ENCODE peak calls at places on chromosomes 3 and 15, in eight cellular contexts. V is H7; S is CD4-positive, CD25-positive, alpha-beta regulatory T cell; Q is pancreas; F is PC-3; C is brain microvascular endothelial cell; N is CD8-positive, alpha-beta memory T cell; U is right atrium auricular region. W is an unnamed sample.

GRCh38 chr15:38667875-38668274 is 103.3 kb upstream of the RASGRP1 start:
- DNase-seq in V (no peak), S (no peak), Q (no peak), F (no peak), C (no peak), N (no peak), U (no peak), W (no peak)

GRCh38 chr3:114877378-114878118 is 269.5 kb downstream of the ZBTB20 start:
- DNase-seq in V (no peak), S (no peak), Q (no peak), F (no peak), C (no peak), N (no peak), U (no peak), W (no peak)

GRCh38 chr3:127072221-127072771 is 89.4 kb downstream of the PLXNA1 start:
- DNase-seq in V (no peak), S (no peak), Q (no peak), F (no peak), C (no peak), N (peak), U (no peak), W (no peak)

GRCh38 chr3:157518881-157519280 is 15.7 kb upstream of the VEPH1 start:
- DNase-seq in V (no peak), S (no peak), Q (no peak), F (no peak), C (no peak), N (no peak), U (no peak), W (no peak)

GRCh38 chr3:21894459-21895083 is 143.6 kb upstream of the ZNF385D start:
- DNase-seq in V (no peak), S (no peak), Q (no peak), F (peak), C (peak), N (no peak), U (no peak), W (no peak)

GRCh38 chr3:160150525-160150924 is 74.7 kb upstream of the C3orf80 start:
- DNase-seq in V (no peak), S (no peak), Q (no peak), F (peak), C (peak), N (no peak), U (no peak), W (no peak)

GRCh38 chr3:142315083-142315482 is 89.7 kb upstream of the GK5 start:
- DNase-seq in V (no peak), S (no peak), Q (no peak), F (peak), C (peak), N (no peak), U (no peak), W (no peak)

GRCh38 chr3:49903451-49904424 is at the start of gene MST1R:
- DNase-seq in V (peak), S (peak), Q (peak), F (peak), C (no peak), N (peak), U (peak), W (peak)

GRCh38 chr3:11556234-11556633 is 87.5 kb downstream of the VGLL4 start:
- DNase-seq in V (peak), S (no peak), Q (no peak), F (no peak), C (no peak), N (peak), U (no peak), W (no peak)

GRCh38 chr3:52986938-52987337 is 58.9 kb downstream of the SFMBT1 start:
- DNase-seq in V (no peak), S (no peak), Q (no peak), F (no peak), C (peak), N (no peak), U (no peak), W (no peak)

GRCh38 chr3:124800511-124801374 is 70.5 kb downstream of the UMPS start:
- DNase-seq in V (no peak), S (no peak), Q (no peak), F (no peak), C (peak), N (no peak), U (no peak), W (no peak)

GRCh38 chr15:63160638-63161037 is 3.4 kb upstream of the RPS27L start:
- DNase-seq in V (no peak), S (no peak), Q (no peak), F (no peak), C (no peak), N (no peak), U (no peak), W (no peak)

GRCh38 chr3:42704136-42704841 is 1.7 kb upstream of the HHATL start:
- DNase-seq in V (peak), S (no peak), Q (no peak), F (peak), C (no peak), N (no peak), U (no peak), W (no peak)

GRCh38 chr3:24680214-24680967 is 185.7 kb upstream of the THRB start:
- DNase-seq in V (peak), S (no peak), Q (peak), F (peak), C (peak), N (peak), U (peak), W (peak)

GRCh38 chr3:156334841-156335545 is 214.6 kb downstream of the KCNAB1 start:
- DNase-seq in V (no peak), S (no peak), Q (no peak), F (peak), C (no peak), N (no peak), U (no peak), W (no peak)

GRCh38 chr3:191762323-191762960 is 301.5 kb downstream of the PYDC2 start:
- DNase-seq in V (no peak), S (no peak), Q (no peak), F (peak), C (no peak), N (no peak), U (no peak), W (no peak)

GRCh38 chr15:89203705-89204273 is 17.6 kb downstream of the RLBP1 start:
- DNase-seq in V (no peak), S (no peak), Q (no peak), F (no peak), C (no peak), N (no peak), U (no peak), W (no peak)

GRCh38 chr15:58040117-58040516 is 25.4 kb downstream of the ALDH1A2 start:
- DNase-seq in V (no peak), S (no peak), Q (no peak), F (peak), C (no peak), N (no peak), U (no peak), W (no peak)

GRCh38 chr15:52228928-52229327 is 37.7 kb upstream of the GNB5 start:
- DNase-seq in V (peak), S (no peak), Q (peak), F (peak), C (no peak), N (no peak), U (no peak), W (no peak)

GRCh38 chr15:65940618-65940909 is 71.3 kb downstream of the RAB11A start:
- DNase-seq in V (no peak), S (no peak), Q (no peak), F (peak), C (peak), N (no peak), U (no peak), W (no peak)

GRCh38 chr3:10554236-10554611 is 48.8 kb upstream of the ATP2B2 start:
- DNase-seq in V (no peak), S (no peak), Q (no peak), F (no peak), C (no peak), N (no peak), U (no peak), W (peak)

GRCh38 chr3:166455724-166456123 is 618.5 kb upstream of the BCHE start:
- DNase-seq in V (no peak), S (no peak), Q (no peak), F (peak), C (peak), N (no peak), U (no peak), W (no peak)

GRCh38 chr3:112466041-112466440 is 33.2 kb downstream of the BTLA start:
- DNase-seq in V (no peak), S (no peak), Q (no peak), F (no peak), C (no peak), N (no peak), U (no peak), W (no peak)

GRCh38 chr3:132399054-132399929 is 18.0 kb upstream of the DNAJC13 start:
- DNase-seq in V (peak), S (peak), Q (no peak), F (peak), C (peak), N (no peak), U (no peak), W (peak)

GRCh38 chr15:89375093-89376062 is 40.8 kb upstream of the POLG start:
- DNase-seq in V (no peak), S (no peak), Q (no peak), F (no peak), C (no peak), N (no peak), U (no peak), W (no peak)

GRCh38 chr3:36372534-36372935 is 7.8 kb upstream of the STAC start:
- DNase-seq in V (no peak), S (no peak), Q (no peak), F (peak), C (peak), N (no peak), U (no peak), W (no peak)

GRCh38 chr3:188242426-188243123 is 88.6 kb downstream of the LPP start:
- DNase-seq in V (no peak), S (no peak), Q (no peak), F (no peak), C (no peak), N (no peak), U (no peak), W (no peak)

GRCh38 chr3:134567605-134568004 is 81.7 kb downstream of the CEP63 start:
- DNase-seq in V (no peak), S (no peak), Q (no peak), F (no peak), C (no peak), N (no peak), U (no peak), W (no peak)

GRCh38 chr3:100957407-100958100 is 35.7 kb downstream of the ABI3BP start:
- DNase-seq in V (no peak), S (no peak), Q (no peak), F (no peak), C (peak), N (no peak), U (no peak), W (no peak)

GRCh38 chr3:184740509-184741258 is 28.8 kb upstream of the MAGEF1 start:
- DNase-seq in V (no peak), S (no peak), Q (peak), F (peak), C (peak), N (no peak), U (no peak), W (no peak)

GRCh38 chr3:114178770-114179368 is at the start of gene DRD3:
- DNase-seq in V (peak), S (peak), Q (no peak), F (peak), C (peak), N (no peak), U (no peak), W (peak)

GRCh38 chr3:45035441-45036301 is 9.6 kb downstream of the CLEC3B start:
- DNase-seq in V (peak), S (no peak), Q (peak), F (no peak), C (no peak), N (no peak), U (no peak), W (no peak)

DNA sequence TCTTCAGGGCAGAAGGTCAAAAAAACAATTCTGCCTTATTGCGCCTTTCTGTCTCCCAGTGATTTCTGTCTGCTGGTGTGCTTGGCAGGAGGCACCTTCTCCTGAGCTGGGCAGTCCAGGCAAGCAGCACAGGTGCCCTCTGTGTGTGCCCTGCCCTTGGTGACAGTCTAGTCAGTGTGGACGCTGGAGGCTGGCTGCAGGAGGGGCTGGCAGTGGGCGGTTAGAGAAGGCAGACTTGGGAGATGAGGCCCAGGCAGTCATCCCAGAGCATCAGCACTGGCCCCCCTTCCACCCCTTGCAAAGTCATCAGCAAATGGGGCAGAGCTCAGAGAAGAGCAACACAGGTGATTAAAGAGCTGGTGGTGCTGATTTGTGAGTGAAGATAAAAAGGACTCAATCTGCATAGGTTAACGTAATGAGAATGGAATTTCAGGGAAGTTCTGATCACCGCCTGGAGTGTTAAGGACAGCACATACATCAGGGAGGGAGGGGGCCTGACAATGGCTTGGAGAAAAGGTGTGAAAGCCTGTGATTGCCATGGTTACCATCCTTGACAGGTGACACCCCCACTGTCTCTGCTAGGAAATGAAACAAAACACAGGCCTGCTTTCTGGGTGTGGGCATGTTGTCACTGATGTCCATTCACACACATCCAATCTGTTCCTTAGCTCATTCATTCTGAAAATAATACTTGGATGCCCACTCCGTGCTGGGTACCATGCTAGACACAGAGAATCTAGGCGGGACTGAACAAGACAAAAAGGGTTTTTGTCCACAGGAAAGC is 269.6 kb upstream of the ST8SIA2 start:
- DNase-seq in V (peak), S (no peak), Q (no peak), F (no peak), C (no peak), N (no peak), U (no peak), W (no peak)
- H3K4me3 ChIP-seq in V (no peak), S (no peak), Q (no peak), F (no peak), C (no peak), N (no peak), U (no peak), W (no peak)

GRCh38 chr15:37079726-37080125 is 20.6 kb downstream of the MEIS2 start:
- DNase-seq in V (no peak), S (no peak), Q (no peak), F (no peak), C (no peak), N (no peak), U (no peak), W (no peak)

GRCh38 chr15:37084602-37085001 is 15.7 kb downstream of the MEIS2 start:
- DNase-seq in V (no peak), S (no peak), Q (no peak), F (no peak), C (no peak), N (no peak), U (no peak), W (no peak)

GRCh38 chr15:37078566-37078965 is 21.8 kb downstream of the MEIS2 start:
- DNase-seq in V (no peak), S (no peak), Q (no peak), F (no peak), C (no peak), N (no peak), U (no peak), W (no peak)

GRCh38 chr15:37083610-37084009 is 16.7 kb downstream of the MEIS2 start:
- DNase-seq in V (no peak), S (no peak), Q (no peak), F (no peak), C (no peak), N (no peak), U (no peak), W (no peak)

DNA sequence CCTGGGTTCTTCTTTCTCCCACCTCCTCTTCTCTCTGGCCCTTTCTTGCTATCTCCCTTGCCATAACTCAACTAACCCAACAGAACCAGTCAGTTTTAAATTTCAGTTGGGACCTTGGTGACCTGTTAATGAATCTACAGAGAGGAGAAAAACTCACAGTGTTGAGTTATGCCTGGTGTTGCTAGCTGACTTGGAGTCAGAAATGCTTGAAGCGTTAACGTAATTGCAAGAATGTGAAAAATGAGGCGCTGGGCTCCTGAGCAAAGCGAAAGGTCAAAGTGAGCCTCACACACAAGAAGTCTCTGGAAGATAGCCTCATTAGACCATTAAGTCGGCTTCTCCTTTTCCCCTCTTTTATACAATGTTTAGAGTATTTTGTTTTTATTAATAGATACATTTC is 18.4 kb downstream of the MEIS2 start:
- DNase-seq in V (no peak), S (no peak), Q (no peak), F (no peak), C (no peak), N (no peak), U (no peak), W (no peak)
- H3K4me3 ChIP-seq in V (no peak), S (no peak), Q (no peak), F (no peak), C (no peak), N (no peak), U (no peak), W (no peak)

GRCh38 chr3:190546881-190547510 is 33.1 kb downstream of the IL1RAP start:
- DNase-seq in V (no peak), S (no peak), Q (no peak), F (no peak), C (no peak), N (no peak), U (no peak), W (no peak)

GRCh38 chr3:190545260-190545659 is 31.4 kb downstream of the IL1RAP start:
- DNase-seq in V (no peak), S (no peak), Q (no peak), F (no peak), C (no peak), N (no peak), U (no peak), W (no peak)

GRCh38 chr3:190541560-190541959 is 27.7 kb downstream of the IL1RAP start:
- DNase-seq in V (no peak), S (no peak), Q (no peak), F (no peak), C (no peak), N (no peak), U (no peak), W (no peak)

GRCh38 chr3:190541008-190541407 is 27.1 kb downstream of the IL1RAP start:
- DNase-seq in V (no peak), S (no peak), Q (no peak), F (no peak), C (no peak), N (no peak), U (no peak), W (no peak)

DNA sequence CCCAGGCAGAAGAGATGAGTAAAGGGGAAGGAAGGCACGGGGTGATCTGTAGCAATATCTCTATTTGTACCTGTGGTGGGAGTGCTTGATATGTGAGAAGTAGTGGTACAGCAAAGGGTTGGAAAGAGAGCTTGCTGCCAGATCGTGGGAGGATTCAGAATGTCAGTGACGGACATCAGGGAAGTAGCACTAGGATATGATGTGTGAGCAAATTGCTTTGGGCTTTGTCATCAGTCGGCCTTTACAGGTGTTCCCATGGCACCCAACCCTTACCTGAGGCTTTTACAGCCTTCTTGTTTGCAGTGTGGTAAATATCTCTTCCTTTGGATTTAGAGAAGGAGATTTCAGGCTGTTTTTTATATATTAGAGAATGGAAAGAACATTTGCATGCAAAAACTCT is 29.8 kb downstream of the IL1RAP start:
- DNase-seq in V (no peak), S (no peak), Q (no peak), F (peak), C (no peak), N (no peak), U (no peak), W (no peak)
- H3K4me3 ChIP-seq in V (no peak), S (no peak), Q (no peak), F (no peak), C (no peak), N (no peak), U (no peak), W (no peak)

DNA sequence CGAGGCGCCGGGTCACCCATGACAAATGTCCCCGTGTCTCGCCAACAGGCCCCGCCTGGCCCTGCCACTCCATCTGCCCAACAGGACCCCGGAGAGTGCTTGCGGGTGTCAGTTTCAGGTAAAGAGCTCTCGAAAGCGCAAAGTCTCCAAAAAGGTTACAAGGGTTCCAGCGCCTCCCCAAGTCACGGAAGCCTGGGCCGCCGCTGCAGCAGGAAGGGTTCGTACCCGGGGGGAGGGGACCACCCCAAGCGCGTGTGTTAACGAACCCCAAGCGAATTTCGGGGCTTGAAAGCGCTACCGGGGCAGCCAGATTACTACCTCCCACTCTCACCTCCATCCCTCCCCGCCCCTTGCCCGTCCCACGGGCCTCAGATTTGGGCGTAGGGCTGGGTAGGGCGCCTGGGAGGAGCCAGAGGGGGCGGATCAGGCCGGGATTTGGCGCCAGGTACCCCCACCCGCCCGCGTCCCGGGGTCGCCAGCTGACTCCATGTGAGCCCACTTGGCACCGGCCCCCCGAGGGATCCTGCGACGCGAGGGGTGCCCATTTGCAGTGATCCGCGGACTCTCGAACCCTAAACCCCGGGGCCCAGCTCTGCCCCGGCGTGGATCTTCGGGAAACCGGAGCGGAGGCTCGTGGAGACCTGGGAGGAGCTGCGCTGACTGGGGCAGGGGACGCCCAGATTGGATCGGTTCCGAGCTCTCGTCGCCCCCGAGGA is 85.9 kb downstream of the NR2F2 start:
- DNase-seq in V (peak), S (no peak), Q (peak), F (no peak), C (no peak), N (no peak), U (no peak), W (no peak)
- H3K4me3 ChIP-seq in V (peak), S (no peak), Q (no peak), F (no peak), C (peak), N (no peak), U (peak), W (no peak)

GRCh38 chr15:90711842-90712241 is 5.3 kb upstream of the BLM start:
- DNase-seq in V (no peak), S (no peak), Q (no peak), F (no peak), C (no peak), N (no peak), U (no peak), W (no peak)

GRCh38 chr15:90718232-90718631 is 1.1 kb downstream of the BLM start:
- DNase-seq in V (peak), S (no peak), Q (no peak), F (no peak), C (no peak), N (no peak), U (no peak), W (no peak)

GRCh38 chr15:90713081-90713480 is 4.1 kb upstream of the BLM start:
- DNase-seq in V (no peak), S (no peak), Q (no peak), F (no peak), C (no peak), N (no peak), U (no peak), W (no peak)

GRCh38 chr15:90716976-90717821 is at the start of gene BLM:
- DNase-seq in V (peak), S (peak), Q (peak), F (peak), C (peak), N (peak), U (peak), W (peak)

GRCh38 chr15:90716317-90716975 is 700 bp upstream of the BLM start:
- DNase-seq in V (no peak), S (no peak), Q (no peak), F (no peak), C (no peak), N (no peak), U (no peak), W (no peak)
- H3K4me3 ChIP-seq in V (peak), S (peak), Q (peak), F (peak), C (peak), N (peak), U (peak), W (peak)

GRCh38 chr15:80081390-80081789 is 21.9 kb downstream of the ZFAND6 start:
- DNase-seq in V (no peak), S (no peak), Q (no peak), F (no peak), C (no peak), N (no peak), U (no peak), W (no peak)
- H3K4me3 ChIP-seq in V (no peak), S (no peak), Q (no peak), F (no peak), C (no peak), N (no peak), U (no peak), W (no peak)